ENCODE peak calls at places on chromosomes 3 and 15, in four cellular contexts. O is HepG2, W is K562, C is H1. N is an unnamed sample.

GRCh38 chr3:194565597-194566190 is 67.5 kb downstream of the TMEM44 start:
- DNase-seq in W (no peak), O (no peak), C (no peak), N (no peak)

GRCh38 chr3:116000315-116000714 is 377.0 kb downstream of the GAP43 start:
- DNase-seq in O (peak; percentile 20), C (no peak), W (peak; percentile 32), N (no peak)

GRCh38 chr3:110027446-110027845 is 690.1 kb upstream of the DPPA4 start:
- DNase-seq in W (no peak), C (no peak), O (no peak), N (no peak)

GRCh38 chr15:53586815-53587214 is 172.6 kb downstream of the WDR72 start:
- DNase-seq in W (peak; percentile 17), C (peak; percentile 90), O (peak; percentile 37), N (peak; percentile 87)

GRCh38 chr3:194098036-194098871 is 37.7 kb upstream of the HES1 start:
- DNase-seq in W (no peak), O (no peak), C (no peak), N (no peak)

GRCh38 chr3:15284121-15284889 is 48.1 kb downstream of the SH3BP5 start:
- DNase-seq in W (no peak), O (no peak), C (no peak), N (no peak)

GRCh38 chr3:36489106-36489505 is 108.8 kb downstream of the STAC start:
- DNase-seq in C (no peak), O (no peak), W (no peak), N (no peak)

GRCh38 chr15:72962054-72962702 is 90.1 kb upstream of the NEO1 start:
- DNase-seq in W (no peak), O (no peak), C (no peak), N (no peak)

GRCh38 chr3:47932431-47932830 is 83.8 kb downstream of the MAP4 start:
- DNase-seq in O (no peak), W (no peak), C (no peak), N (no peak)

GRCh38 chr3:12585970-12586369 is 29.1 kb downstream of the MKRN2 start:
- DNase-seq in O (no peak), C (no peak), W (no peak), N (no peak)

GRCh38 chr15:55619783-55620182 is 31.6 kb upstream of the PYGO1 start:
- DNase-seq in O (no peak), W (no peak), C (no peak), N (no peak)

GRCh38 chr3:89649431-89649830 is 542.0 kb downstream of the EPHA3 start:
- DNase-seq in C (no peak), W (no peak), O (no peak), N (no peak)

GRCh38 chr3:110430146-110430545 is 641.5 kb upstream of the NECTIN3 start:
- DNase-seq in C (no peak), W (no peak), O (no peak), N (no peak)

GRCh38 chr3:107772016-107772415 is 249.3 kb downstream of the BBX start:
- DNase-seq in O (no peak), C (no peak), W (no peak), N (no peak)

GRCh38 chr15:67064607-67065530 is 533 bp upstream of the SMAD3 start:
- DNase-seq in C (peak; percentile 81), O (peak; percentile 67), W (peak; percentile 95), N (peak; percentile 76)

GRCh38 chr3:190424478-190425439 is 24.9 kb downstream of the TMEM207 start:
- DNase-seq in C (peak; percentile 79), W (peak; percentile 36), O (peak; percentile 77), N (peak; percentile 78)

GRCh38 chr3:31891876-31892455 is 89.1 kb downstream of the OSBPL10 start:
- DNase-seq in W (no peak), O (no peak), C (no peak), N (no peak)

GRCh38 chr3:138950006-138950644 is 3.1 kb downstream of the FOXL2NB start:
- DNase-seq in W (no peak), O (no peak), C (peak; percentile 73), N (peak; percentile 67)

GRCh38 chr3:11764931-11765363 is 81.7 kb downstream of the TAMM41 start:
- DNase-seq in W (no peak), O (no peak), C (no peak), N (no peak)

GRCh38 chr15:42050484-42051255 is 29.8 kb upstream of the PLA2G4E start:
- DNase-seq in O (no peak), W (no peak), C (peak; percentile 28), N (no peak)

GRCh38 chr15:39581501-39582285 is 814 bp downstream of the THBS1 start:
- DNase-seq in C (no peak), W (no peak), O (peak; percentile 78), N (peak; percentile 68)

GRCh38 chr3:44886561-44886960 is 12.2 kb downstream of the TGM4 start:
- DNase-seq in O (no peak), W (no peak), C (no peak), N (no peak)

GRCh38 chr15:35559683-35560082 is 13.7 kb upstream of the DPH6 start:
- DNase-seq in O (no peak), C (no peak), W (no peak), N (no peak)

GRCh38 chr3:123060054-123060453 is 6.8 kb upstream of the PDIA5 start:
- DNase-seq in C (no peak), O (no peak), W (no peak), N (no peak)

GRCh38 chr3:128289534-128289933 is 136.3 kb downstream of the EEFSEC start:
- DNase-seq in O (no peak), W (no peak), C (no peak), N (no peak)

GRCh38 chr15:85708402-85708932 is 86.3 kb downstream of the KLHL25 start:
- DNase-seq in W (no peak), C (no peak), O (peak; percentile 79), N (no peak)

GRCh38 chr15:77476999-77477398 is 56.3 kb downstream of the HMG20A start:
- DNase-seq in W (no peak), O (no peak), C (no peak), N (no peak)

GRCh38 chr3:186985713-186986364 is 55.5 kb downstream of the ST6GAL1 start:
- DNase-seq in W (no peak), C (no peak), O (no peak), N (no peak)

GRCh38 chr15:44370830-44371229 is 56.6 kb upstream of the CTDSPL2 start:
- DNase-seq in C (no peak), O (no peak), W (no peak), N (no peak)

GRCh38 chr3:193743702-193744047 is 150.7 kb downstream of the OPA1 start:
- DNase-seq in W (no peak), C (no peak), O (no peak), N (no peak)

GRCh38 chr3:105062853-105063252 is 303.9 kb upstream of the ALCAM start:
- DNase-seq in O (no peak), C (no peak), W (no peak), N (no peak)

GRCh38 chr3:119944091-119944490 is 150.2 kb downstream of the GSK3B start:
- DNase-seq in C (no peak), O (no peak), W (no peak), N (no peak)

GRCh38 chr3:35440826-35441225 is 198.5 kb upstream of the ARPP21 start:
- DNase-seq in C (no peak), W (no peak), O (no peak), N (no peak)

GRCh38 chr3:19149388-19149787 is 1.1 kb downstream of the KCNH8 start:
- DNase-seq in W (no peak), C (peak; percentile 68), O (no peak), N (peak; percentile 66)

GRCh38 chr3:170081079-170081741 is 43.4 kb downstream of the GPR160 start:
- DNase-seq in O (no peak), W (no peak), C (no peak), N (no peak)
- TF ChIP-seq ATF3 in O (no peak), W (no peak), C (no peak), N (no peak)

GRCh38 chr3:46916278-46916677 is 38.8 kb downstream of the PTH1R start:
- DNase-seq in C (no peak), W (no peak), O (no peak), N (no peak)
- TF ChIP-seq JUN in C (no peak), W (no peak), O (no peak), N (no peak)

DNA sequence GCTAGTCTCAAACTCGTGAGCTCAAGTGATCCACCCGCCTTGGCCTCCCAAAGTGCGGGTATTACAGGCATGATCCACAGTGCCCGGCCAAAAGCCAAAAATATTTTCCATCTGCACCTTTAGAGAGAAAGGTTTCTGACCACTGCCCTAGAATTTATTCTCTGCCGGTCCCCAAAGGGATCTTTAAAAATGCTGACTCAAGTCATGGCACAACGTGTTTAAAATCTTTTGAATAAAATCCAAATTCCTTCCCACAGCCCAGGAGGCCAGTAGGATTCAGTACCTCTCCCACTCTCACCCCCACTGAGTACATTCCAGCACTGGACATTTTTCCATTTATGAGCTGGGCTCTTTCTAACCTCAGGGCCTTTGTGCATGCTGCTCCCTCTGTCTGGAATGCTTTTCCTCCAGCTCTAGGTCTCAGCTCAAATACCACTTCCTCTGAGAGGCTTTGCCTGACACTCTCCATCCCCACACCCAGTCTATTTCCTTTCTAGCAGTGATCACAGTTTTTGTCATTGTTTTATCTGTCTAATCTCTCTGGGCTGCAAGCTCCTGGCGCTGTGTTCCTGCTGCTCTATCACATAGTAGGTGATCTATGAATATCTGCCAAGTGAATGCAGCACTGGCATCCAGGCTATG is 502.9 kb downstream of the SHQ1 start:
- DNase-seq in O (no peak), C (no peak), W (no peak), N (no peak)
- TF ChIP-seq ATF3 in O (no peak), C (no peak), W (no peak), N (no peak)

GRCh38 chr3:45949432-45949831 is 6.2 kb downstream of the CXCR6 start:
- DNase-seq in W (no peak), O (no peak), C (no peak), N (no peak)
- TF ChIP-seq JUN in W (no peak), O (no peak), C (no peak), N (no peak)

DNA sequence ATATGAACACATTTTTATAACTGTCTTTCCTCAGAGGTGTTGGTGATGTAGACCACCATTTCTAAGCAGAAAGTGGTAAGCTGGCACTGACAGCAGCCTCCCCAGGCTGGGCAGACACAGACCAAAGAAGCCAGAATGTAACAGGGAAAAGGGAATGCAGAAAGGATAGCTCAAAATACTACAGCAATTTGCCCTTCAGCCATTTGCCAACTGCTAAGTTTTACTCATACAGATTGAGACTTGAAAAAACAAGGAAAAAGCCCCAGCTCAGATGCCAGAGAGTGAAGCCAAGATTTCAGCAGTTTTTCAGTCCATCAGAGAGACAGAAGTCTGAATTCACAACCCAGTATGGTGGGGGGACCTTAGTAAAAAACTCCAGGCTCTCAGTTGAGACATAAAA is 73.6 kb upstream of the ABI3BP start:
- DNase-seq in W (no peak), C (no peak), O (no peak), N (no peak)
- TF ChIP-seq ATF3 in W (no peak), C (no peak), O (no peak), N (no peak)

N was measured in WTC11.